ENCODE peak calls at places on chromosomes 5 and 9, in four cellular contexts. A, P, J and I are unnamed samples.
A peak's percentile ranks its signal among the peaks of the same experiment; 100 is the strongest.

GRCh38 chr5:176662371-176663333 is 15.4 kb downstream of the TSPAN17 start:
- DNase-seq in P (no peak), J (no peak), A (no peak), I (no peak)

GRCh38 chr9:123548749-123549545 is 192.9 kb downstream of the CRB2 start:
- DNase-seq in A (peak; percentile 13), J (no peak), P (no peak), I (peak; percentile 29)

GRCh38 chr9:135925496-135926133 is 18.3 kb upstream of the CAMSAP1 start:
- DNase-seq in A (no peak), J (no peak), P (no peak), I (no peak)

GRCh38 chr9:123712399-123712798 is 217.5 kb downstream of the DENND1A start:
- DNase-seq in P (no peak), A (no peak), J (no peak), I (no peak)

GRCh38 chr9:131473891-131474290 is 28.8 kb upstream of the POMT1 start:
- DNase-seq in A (no peak), J (no peak), P (no peak), I (no peak)

GRCh38 chr9:18595597-18595996 is 121.6 kb downstream of the ADAMTSL1 start:
- DNase-seq in A (no peak), J (no peak), P (no peak), I (no peak)

GRCh38 chr9:6566409-6567139 is 79.0 kb downstream of the GLDC start:
- DNase-seq in P (no peak), A (no peak), J (peak; percentile 95), I (no peak)

GRCh38 chr5:87924451-87924850 is 344.2 kb downstream of the TMEM161B start:
- DNase-seq in A (no peak), J (no peak), P (peak; percentile 11), I (no peak)

GRCh38 chr5:95962785-95963184 is 1.1 kb upstream of the ELL2 start:
- DNase-seq in P (peak; percentile 77), J (no peak), A (no peak), I (no peak)

GRCh38 chr5:5340206-5340729 is 82.2 kb upstream of the ICE1 start:
- DNase-seq in P (peak; percentile 73), J (peak; percentile 80), A (peak; percentile 65), I (no peak)

GRCh38 chr9:29043070-29043469 is 1469.8 kb upstream of the C9orf72 start:
- DNase-seq in J (no peak), P (no peak), A (no peak), I (no peak)

GRCh38 chr5:115497200-115497599 is 47.4 kb downstream of the FEM1C start:
- DNase-seq in A (no peak), J (no peak), P (no peak), I (no peak)

GRCh38 chr5:62605638-62606037 is 27.0 kb downstream of the LRRC70 start:
- DNase-seq in P (no peak), J (no peak), A (no peak), I (no peak)

GRCh38 chr9:122346478-122347347 is 24.1 kb upstream of the PTGS1 start:
- DNase-seq in J (no peak), P (peak; percentile 7), A (no peak), I (peak; percentile 90)

GRCh38 chr9:112757300-112757883 is 6.8 kb downstream of the SNX30 start:
- DNase-seq in J (no peak), P (no peak), A (no peak), I (no peak)

GRCh38 chr9:37555786-37556185 is 20.4 kb downstream of the FBXO10 start:
- DNase-seq in A (no peak), J (no peak), P (no peak), I (no peak)

GRCh38 chr9:99057665-99058625 is 47.0 kb upstream of the TGFBR1 start:
- DNase-seq in J (no peak), A (peak; percentile 61), P (no peak), I (no peak)
- TF ChIP-seq POLR2AphosphoS5 in J (no peak), A (peak; percentile 75), P (no peak), I (peak; percentile 7)

DNA sequence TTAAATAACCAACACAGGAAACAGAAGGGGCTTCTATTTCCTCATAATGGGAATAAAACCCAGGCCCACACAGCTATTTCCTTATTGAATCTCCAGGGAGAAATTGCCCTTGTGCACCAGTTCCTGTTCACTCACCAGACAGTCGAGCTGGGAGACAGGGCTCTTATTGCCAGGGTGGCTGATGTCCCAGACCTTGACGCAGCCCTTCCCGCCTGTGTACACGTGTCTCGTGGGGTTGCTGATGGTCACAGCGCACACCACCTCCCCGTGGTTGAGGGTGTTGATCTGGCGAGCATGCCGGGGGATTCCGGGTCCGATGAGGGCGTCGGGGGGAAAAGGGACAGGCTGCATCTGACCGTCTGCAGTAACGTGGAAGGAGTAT is 96.5 kb downstream of the TLE1 start:
- DNase-seq in P (no peak), A (no peak), J (no peak), I (no peak)
- TF ChIP-seq POLR2AphosphoS5 in P (no peak), A (no peak), J (no peak), I (no peak)

GRCh38 chr9:80679920-80680319 is 1009.4 kb downstream of the TLE1 start:
- DNase-seq in J (no peak), P (no peak), A (no peak), I (no peak)
- TF ChIP-seq POLR2AphosphoS5 in J (no peak), P (no peak), A (no peak), I (no peak)

GRCh38 chr9:109722007-109722406 is 58.0 kb upstream of the PALM2AKAP2 start:
- DNase-seq in P (no peak), A (no peak), J (no peak), I (no peak)

GRCh38 chr9:109725460-109725859 is 54.5 kb upstream of the PALM2AKAP2 start:
- DNase-seq in J (no peak), P (no peak), A (no peak), I (no peak)

GRCh38 chr9:109717342-109717741 is 62.7 kb upstream of the PALM2AKAP2 start:
- DNase-seq in P (no peak), A (no peak), J (peak; percentile 1), I (no peak)

GRCh38 chr9:109716631-109717030 is 63.4 kb upstream of the PALM2AKAP2 start:
- DNase-seq in A (no peak), J (no peak), P (no peak), I (no peak)

DNA sequence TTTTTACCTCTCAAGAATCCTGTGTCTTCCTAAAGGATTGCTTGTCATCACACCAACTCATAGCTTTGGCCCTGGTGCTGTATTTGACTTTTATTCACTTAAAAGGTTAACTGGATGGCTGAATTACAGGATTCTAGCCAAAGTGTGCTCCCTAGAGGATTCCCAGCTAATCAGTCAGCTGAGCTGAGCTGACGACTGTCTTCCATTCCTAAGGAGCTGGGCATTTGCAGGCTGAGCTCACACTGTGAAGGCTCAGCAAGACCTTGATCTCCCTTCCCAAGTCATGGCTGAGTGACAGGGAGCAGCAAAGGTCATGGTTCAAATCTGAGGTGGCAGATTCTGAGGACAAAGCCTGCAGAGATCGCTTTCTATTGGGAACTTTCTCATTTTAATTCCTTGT is 59.0 kb upstream of the PALM2AKAP2 start:
- DNase-seq in P (no peak), A (no peak), J (no peak), I (no peak)
- TF ChIP-seq POLR2AphosphoS5 in P (no peak), A (no peak), J (no peak), I (no peak)

GRCh38 chr9:20270176-20270575 is 352.1 kb downstream of the MLLT3 start:
- DNase-seq in A (no peak), P (no peak), J (no peak), I (no peak)

GRCh38 chr9:20271723-20272122 is 350.6 kb downstream of the MLLT3 start:
- DNase-seq in J (no peak), A (no peak), P (no peak), I (no peak)

GRCh38 chr9:20271107-20271506 is 351.2 kb downstream of the MLLT3 start:
- DNase-seq in P (no peak), J (no peak), A (no peak), I (no peak)

GRCh38 chr9:20264896-20265295 is 357.4 kb downstream of the MLLT3 start:
- DNase-seq in J (no peak), P (no peak), A (no peak), I (no peak)

GRCh38 chr9:20269620-20270019 is 352.7 kb downstream of the MLLT3 start:
- DNase-seq in P (no peak), A (no peak), J (no peak), I (no peak)
- TF ChIP-seq POLR2AphosphoS5 in P (no peak), A (no peak), J (no peak), I (no peak)

GRCh38 chr5:126384985-126385384 is 38.2 kb upstream of the GRAMD2B start:
- DNase-seq in J (no peak), A (no peak), P (no peak), I (no peak)
- TF ChIP-seq POLR2AphosphoS5 in J (no peak), A (no peak), P (no peak), I (no peak)

DNA sequence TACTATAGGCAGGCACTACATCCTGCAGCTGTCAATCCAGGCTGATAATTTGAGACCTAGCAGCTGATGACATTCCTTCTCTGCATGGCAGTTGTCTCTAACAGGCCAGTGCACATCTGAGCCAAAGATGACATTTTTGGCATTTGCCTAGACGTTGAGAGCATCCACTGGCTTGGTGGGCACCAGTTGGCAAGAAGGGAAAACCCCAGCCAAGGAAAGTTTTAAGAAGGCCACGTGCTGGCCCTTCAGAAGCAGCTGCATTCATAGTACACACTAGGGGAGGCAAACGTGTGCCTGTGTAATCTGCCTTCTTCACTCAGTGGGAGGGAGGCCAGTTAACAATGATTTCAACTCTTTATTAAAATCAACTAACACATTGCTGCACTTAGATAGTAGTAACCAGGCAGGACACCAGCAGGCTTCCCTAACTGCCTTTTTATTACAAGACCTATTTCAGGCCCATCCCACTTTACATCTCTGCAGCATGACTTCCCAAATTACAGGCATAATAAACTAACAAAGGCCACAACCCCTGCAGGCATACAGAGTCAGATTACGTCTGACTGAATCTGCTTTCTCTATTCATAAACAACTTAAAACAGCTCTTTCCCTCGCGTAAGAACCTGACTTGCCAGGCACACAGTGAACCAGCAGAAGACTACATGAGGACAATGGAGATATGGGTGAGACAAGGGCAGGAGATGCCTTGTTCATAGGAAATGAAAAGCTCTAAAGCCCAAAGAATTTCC is 576.3 kb downstream of the PDE4D start:
- DNase-seq in P (no peak), A (no peak), J (no peak), I (no peak)
- TF ChIP-seq POLR2AphosphoS5 in P (no peak), A (no peak), J (no peak), I (no peak)

GRCh38 chr5:9861664-9862256 is 231.6 kb upstream of the TAS2R1 start:
- DNase-seq in J (no peak), A (no peak), P (no peak), I (no peak)

GRCh38 chr5:9864791-9865190 is 234.6 kb upstream of the TAS2R1 start:
- DNase-seq in J (no peak), P (no peak), A (no peak), I (no peak)

GRCh38 chr5:9863486-9863885 is 233.3 kb upstream of the TAS2R1 start:
- DNase-seq in P (no peak), J (no peak), A (no peak), I (no peak)

GRCh38 chr5:9858043-9858442 is 227.9 kb upstream of the TAS2R1 start:
- DNase-seq in J (no peak), A (no peak), P (no peak), I (no peak)

GRCh38 chr5:9859798-9860197 is 229.6 kb upstream of the TAS2R1 start:
- DNase-seq in P (no peak), J (no peak), A (no peak), I (no peak)
- TF ChIP-seq POLR2AphosphoS5 in P (no peak), J (no peak), A (no peak), I (no peak)

GRCh38 chr9:132878695-132879064 is at the start of gene SPACA9:
- DNase-seq in J (peak; percentile 10), P (no peak), A (peak; percentile 91), I (peak; percentile 94)
- TF ChIP-seq POLR2AphosphoS5 in J (no peak), P (no peak), A (no peak), I (no peak)